ENCODE peak calls at places on chromosomes 6 and 20, in nine cellular contexts. L, A, S, F, J, M, X, Q and B are unnamed samples. For H3K9me3, the result is how much of the 10 kb centered on the place peaks cover.

GRCh38 chr6:166853371-166854325 is 102.7 kb downstream of the RNASET2 start:
- DNase-seq in L (no peak), A (no peak), S (no peak), F (no peak), J (no peak), M (peak), X (no peak), Q (no peak), B (no peak)

GRCh38 chr20:20317195-20318113 is 50.5 kb upstream of the INSM1 start:
- DNase-seq in L (no peak), A (no peak), S (no peak), F (no peak), J (no peak), M (no peak), X (no peak), Q (no peak), B (no peak)

GRCh38 chr6:169891846-169892245 is 140.4 kb downstream of the ERMARD start:
- DNase-seq in L (no peak), A (no peak), S (no peak), F (no peak), J (no peak), M (no peak), X (no peak), Q (no peak), B (no peak)

GRCh38 chr6:135498178-135498841 is 770 bp upstream of the AHI1 start:
- DNase-seq in L (peak), A (peak), S (peak), F (peak), J (peak), M (peak), X (peak), Q (peak), B (peak)

GRCh38 chr6:37547564-37548061 is 47.9 kb upstream of the CCDC167 start:
- DNase-seq in L (peak), A (no peak), S (no peak), F (no peak), J (no peak), M (no peak), X (peak), Q (peak), B (peak)

GRCh38 chr6:126682440-126682839 is 342.5 kb downstream of the CENPW start:
- DNase-seq in L (no peak), A (no peak), S (no peak), F (no peak), J (no peak), M (no peak), X (peak), Q (no peak), B (no peak)

GRCh38 chr6:128412680-128413079 is 107.7 kb downstream of the PTPRK start:
- DNase-seq in L (no peak), A (no peak), S (no peak), F (no peak), J (no peak), M (no peak), X (no peak), Q (no peak), B (no peak)

GRCh38 chr20:21089421-21089820 is 16.7 kb downstream of the LINC00237 start:
- DNase-seq in L (no peak), A (no peak), S (no peak), F (no peak), J (no peak), M (no peak), X (no peak), Q (no peak), B (no peak)

GRCh38 chr20:57259179-57260021 is 7.0 kb downstream of the BMP7 start:
- DNase-seq in L (no peak), A (no peak), S (no peak), F (no peak), J (no peak), M (no peak), X (peak), Q (no peak), B (no peak)

GRCh38 chr20:51660741-51661608 is 107.2 kb downstream of the ATP9A start:
- DNase-seq in L (no peak), A (no peak), S (no peak), F (no peak), J (no peak), M (no peak), X (peak), Q (no peak), B (no peak)

GRCh38 chr20:11056414-11056813 is 382.6 kb upstream of the JAG1 start:
- DNase-seq in L (no peak), A (no peak), S (no peak), F (no peak), J (no peak), M (no peak), X (no peak), Q (no peak), B (no peak)

GRCh38 chr6:169971951-169972651 is 220.7 kb downstream of the ERMARD start:
- DNase-seq in L (peak), A (no peak), S (no peak), F (no peak), J (peak), M (peak), X (no peak), Q (no peak), B (no peak)

GRCh38 chr6:157688960-157689599 is 134.0 kb upstream of the SNX9 start:
- DNase-seq in L (no peak), A (no peak), S (no peak), F (no peak), J (peak), M (peak), X (peak), Q (no peak), B (peak)

GRCh38 chr6:109925060-109925459 is 53.1 kb upstream of the GPR6 start:
- DNase-seq in L (no peak), A (no peak), S (no peak), F (no peak), J (no peak), M (no peak), X (no peak), Q (no peak), B (peak)

GRCh38 chr6:145887969-145888368 is 73.4 kb upstream of the FBXO30 start:
- DNase-seq in L (no peak), A (peak), S (no peak), F (no peak), J (no peak), M (no peak), X (peak), Q (no peak), B (no peak)

GRCh38 chr20:24672886-24673677 is 203.7 kb downstream of the SYNDIG1 start:
- DNase-seq in L (no peak), A (no peak), S (no peak), F (no peak), J (no peak), M (no peak), X (peak), Q (peak), B (peak)

GRCh38 chr6:158867381-158868121 is 48.4 kb upstream of the EZR start:
- DNase-seq in L (no peak), A (no peak), S (no peak), F (no peak), J (peak), M (no peak), X (no peak), Q (no peak), B (no peak)

GRCh38 chr6:159914565-159914923 is 23.8 kb downstream of the MAS1 start:
- DNase-seq in L (no peak), A (no peak), S (no peak), F (no peak), J (no peak), M (no peak), X (no peak), Q (no peak), B (no peak)

GRCh38 chr6:15960740-15961629 is 167.9 kb upstream of the MYLIP start:
- DNase-seq in L (no peak), A (no peak), S (no peak), F (no peak), J (no peak), M (peak), X (no peak), Q (no peak), B (no peak)

GRCh38 chr6:110689275-110689935 is 125.9 kb downstream of the CDK19 start:
- DNase-seq in L (no peak), A (peak), S (no peak), F (no peak), J (no peak), M (peak), X (no peak), Q (no peak), B (no peak)

GRCh38 chr6:44706011-44706410 is 318.5 kb downstream of the CDC5L start:
- DNase-seq in L (no peak), A (no peak), S (no peak), F (no peak), J (no peak), M (no peak), X (no peak), Q (no peak), B (no peak)

GRCh38 chr6:109595998-109596397 is 95.0 kb downstream of the AK9 start:
- DNase-seq in L (peak), A (no peak), S (no peak), F (no peak), J (no peak), M (peak), X (peak), Q (no peak), B (peak)

GRCh38 chr6:36729169-36729549 is 31.5 kb downstream of the RAB44 start:
- DNase-seq in L (no peak), A (no peak), S (no peak), F (no peak), J (no peak), M (no peak), X (peak), Q (no peak), B (no peak)

DNA sequence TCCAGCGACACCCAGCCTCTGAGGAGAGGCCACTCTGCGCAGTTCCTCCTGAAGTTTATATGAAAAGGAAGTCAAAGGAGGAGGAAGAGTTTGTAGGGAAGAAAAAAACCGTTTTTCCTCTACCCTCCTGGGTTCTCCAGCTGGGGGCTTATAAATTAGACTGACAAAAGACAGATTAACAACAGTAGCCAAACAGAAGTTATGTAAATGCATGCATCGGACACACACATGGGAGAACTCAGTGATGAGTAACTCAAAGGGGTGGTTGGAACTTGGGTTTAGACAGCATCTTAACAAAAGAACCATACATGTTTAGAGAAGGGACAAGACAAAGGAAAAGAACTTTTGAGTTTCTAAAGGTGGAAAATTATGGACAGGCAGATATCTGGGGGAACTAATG is 71.2 kb downstream of the CD24 start:
- DNase-seq in L (no peak), A (no peak), S (no peak), F (no peak), J (no peak), M (no peak), X (no peak), Q (no peak), B (no peak)
- H3K9me3 ChIP-seq in L (under half), A (under half), S (under half), F (under half), J (under half), M (under half), X (under half), Q (under half), B (under half)

GRCh38 chr20:59404749-59405148 is 104.3 kb downstream of the EDN3 start:
- DNase-seq in L (no peak), A (no peak), S (no peak), F (no peak), J (no peak), M (no peak), X (no peak), Q (no peak), B (no peak)
- H3K9me3 ChIP-seq in L (under half), A (under half), S (under half), F (under half), J (under half), M (under half), X (under half), Q (under half), B (under half)

DNA sequence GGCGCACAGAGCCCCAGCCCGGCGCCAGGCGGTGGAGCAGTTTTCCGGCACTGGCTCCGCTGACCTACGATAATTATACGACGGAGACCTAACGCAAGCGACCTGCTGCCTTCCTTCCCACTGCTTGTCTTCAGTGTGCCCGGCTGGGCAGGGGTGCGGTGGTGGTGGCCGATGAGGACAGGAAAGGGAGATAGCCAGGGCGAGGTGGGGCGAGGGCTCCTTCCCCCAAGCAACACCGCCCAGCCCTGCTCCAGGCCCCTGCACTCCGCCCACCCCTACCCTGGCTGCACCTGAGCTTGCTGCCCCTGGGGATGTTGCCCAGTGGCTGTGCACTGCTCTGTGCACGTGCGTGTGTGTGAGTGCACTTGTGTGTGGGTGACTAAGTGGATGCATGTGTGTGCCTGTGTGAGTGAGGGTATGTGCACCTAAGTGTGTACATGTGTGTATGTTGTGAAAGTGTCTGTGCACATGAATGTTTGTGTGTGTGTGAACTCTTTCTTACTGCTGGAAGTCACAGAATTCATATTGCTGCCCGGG is 42.6 kb upstream of the IRF4 start:
- DNase-seq in L (no peak), A (no peak), S (no peak), F (no peak), J (no peak), M (no peak), X (no peak), Q (no peak), B (no peak)
- H3K9me3 ChIP-seq in L (under half), A (under half), S (under half), F (under half), J (under half), M (half or more), X (under half), Q (under half), B (under half)

DNA sequence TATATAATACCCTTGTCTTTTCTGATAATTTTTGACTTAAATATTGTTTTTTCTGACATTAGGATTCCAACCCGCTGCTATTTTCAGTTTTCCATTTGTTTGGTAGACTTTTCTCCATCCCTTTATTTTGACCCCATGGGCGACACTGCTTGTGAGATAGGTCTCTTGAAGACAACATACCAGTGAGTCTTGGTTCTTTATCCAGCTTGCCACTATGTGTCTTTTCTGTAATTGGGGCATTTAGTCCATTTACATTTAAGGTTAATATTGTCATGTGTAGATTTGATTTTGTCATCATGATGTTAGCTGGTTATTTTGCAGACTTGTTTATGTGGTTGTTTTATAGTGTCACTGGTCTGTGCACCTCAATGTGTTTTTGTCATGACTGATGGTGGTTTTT is 67.7 kb upstream of the IRAK1BP1 start:
- DNase-seq in L (no peak), A (no peak), S (no peak), F (no peak), J (no peak), M (no peak), X (no peak), Q (no peak), B (no peak)
- H3K9me3 ChIP-seq in L (under half), A (under half), S (under half), F (under half), J (under half), M (under half), X (under half), Q (under half), B (under half)

GRCh38 chr6:137185290-137185689 is 11.8 kb upstream of the IL22RA2 start:
- DNase-seq in L (no peak), A (no peak), S (no peak), F (no peak), J (no peak), M (no peak), X (no peak), Q (no peak), B (no peak)
- H3K9me3 ChIP-seq in L (under half), A (under half), S (under half), F (under half), J (half or more), M (half or more), X (under half), Q (under half), B (half or more)

GRCh38 chr6:130680118-130680517 is 147.1 kb upstream of the SMLR1 start:
- DNase-seq in L (no peak), A (no peak), S (no peak), F (no peak), J (no peak), M (no peak), X (peak), Q (peak), B (no peak)

GRCh38 chr6:130677312-130677711 is 149.9 kb upstream of the SMLR1 start:
- DNase-seq in L (no peak), A (no peak), S (no peak), F (no peak), J (no peak), M (no peak), X (no peak), Q (no peak), B (no peak)

GRCh38 chr6:130677766-130678165 is 149.4 kb upstream of the SMLR1 start:
- DNase-seq in L (no peak), A (no peak), S (no peak), F (no peak), J (no peak), M (no peak), X (no peak), Q (no peak), B (no peak)

GRCh38 chr6:130681028-130681427 is 146.2 kb upstream of the SMLR1 start:
- DNase-seq in L (no peak), A (no peak), S (no peak), F (no peak), J (no peak), M (no peak), X (peak), Q (no peak), B (no peak)

GRCh38 chr6:130679684-130680083 is 147.5 kb upstream of the SMLR1 start:
- DNase-seq in L (no peak), A (no peak), S (no peak), F (no peak), J (no peak), M (no peak), X (peak), Q (no peak), B (no peak)
- H3K9me3 ChIP-seq in L (under half), A (under half), S (under half), F (under half), J (under half), M (under half), X (under half), Q (under half), B (under half)

GRCh38 chr20:62103508-62104233 is 18.6 kb upstream of the LSM14B start:
- DNase-seq in L (no peak), A (no peak), S (no peak), F (no peak), J (no peak), M (no peak), X (no peak), Q (no peak), B (no peak)

GRCh38 chr20:62104234-62104789 is 18.0 kb upstream of the LSM14B start:
- DNase-seq in L (no peak), A (no peak), S (no peak), F (no peak), J (no peak), M (no peak), X (no peak), Q (no peak), B (no peak)

GRCh38 chr20:62105592-62105991 is 16.7 kb upstream of the LSM14B start:
- DNase-seq in L (no peak), A (no peak), S (no peak), F (no peak), J (no peak), M (no peak), X (no peak), Q (no peak), B (no peak)

GRCh38 chr20:62101078-62101477 is 21.2 kb upstream of the LSM14B start:
- DNase-seq in L (no peak), A (no peak), S (no peak), F (no peak), J (no peak), M (no peak), X (no peak), Q (no peak), B (no peak)

GRCh38 chr20:62104791-62105345 is 17.4 kb upstream of the LSM14B start:
- DNase-seq in L (no peak), A (no peak), S (no peak), F (no peak), J (no peak), M (no peak), X (peak), Q (no peak), B (no peak)
- H3K9me3 ChIP-seq in L (under half), A (under half), S (under half), F (under half), J (half or more), M (under half), X (under half), Q (under half), B (under half)